ENCODE peak calls at places on chromosomes 1 and 21, in seven cellular contexts. Q is OCI-LY7, X is hepatocyte, P is HCT116, Y is GM23248, I is PC-3, V is neural progenitor cell. S is an unnamed sample.

GRCh38 chr1:243294723-243295121 is 38.9 kb downstream of the SDCCAG8 start:
- DNase-seq in Q (no peak), X (no peak), P (no peak), Y (peak; percentile 68), I (peak; percentile 55), V (no peak), S (no peak)

GRCh38 chr21:29477941-29478340 is 179.2 kb downstream of the BACH1 start:
- DNase-seq in Q (no peak), X (no peak), P (no peak), Y (peak; percentile 77), I (peak; percentile 29), V (no peak), S (no peak)

GRCh38 chr1:11500881-11501280 is 21.9 kb downstream of the DISP3 start:
- DNase-seq in Q (no peak), X (no peak), P (no peak), Y (no peak), I (no peak), V (no peak), S (no peak)

GRCh38 chr1:224615861-224616760 is at the start of gene CNIH3:
- DNase-seq in Q (no peak), X (peak; percentile 60), P (no peak), Y (peak; percentile 63), I (peak; percentile 75), V (peak; percentile 91), S (peak; percentile 93)

GRCh38 chr21:43292041-43292865 is 123.4 kb downstream of the CRYAA start:
- DNase-seq in Q (no peak), X (no peak), P (no peak), Y (no peak), I (no peak), V (no peak), S (no peak)

GRCh38 chr1:223731076-223731770 is 18.9 kb downstream of the CAPN2 start:
- DNase-seq in Q (no peak), X (peak; percentile 78), P (no peak), Y (peak; percentile 92), I (peak; percentile 77), V (no peak), S (no peak)

GRCh38 chr1:17531682-17532487 is 7.6 kb upstream of the ARHGEF10L start:
- DNase-seq in Q (no peak), X (peak; percentile 54), P (peak; percentile 69), Y (peak; percentile 59), I (peak; percentile 57), V (peak; percentile 6), S (no peak)

GRCh38 chr21:46256501-46256994 is 28.0 kb upstream of the LSS start:
- DNase-seq in Q (no peak), X (no peak), P (no peak), Y (no peak), I (no peak), V (no peak), S (peak; percentile 18)

GRCh38 chr1:41648230-41648629 is 163.7 kb upstream of the EDN2 start:
- DNase-seq in Q (no peak), X (no peak), P (no peak), Y (no peak), I (no peak), V (no peak), S (no peak)

GRCh38 chr1:41650176-41650519 is 165.7 kb upstream of the EDN2 start:
- DNase-seq in Q (no peak), X (no peak), P (no peak), Y (peak; percentile 75), I (no peak), V (no peak), S (no peak)

GRCh38 chr1:41647202-41648135 is 163.0 kb upstream of the EDN2 start:
- DNase-seq in Q (no peak), X (no peak), P (no peak), Y (no peak), I (no peak), V (no peak), S (no peak)

GRCh38 chr1:41648844-41649243 is 164.4 kb upstream of the EDN2 start:
- DNase-seq in Q (no peak), X (no peak), P (no peak), Y (no peak), I (no peak), V (no peak), S (no peak)

DNA sequence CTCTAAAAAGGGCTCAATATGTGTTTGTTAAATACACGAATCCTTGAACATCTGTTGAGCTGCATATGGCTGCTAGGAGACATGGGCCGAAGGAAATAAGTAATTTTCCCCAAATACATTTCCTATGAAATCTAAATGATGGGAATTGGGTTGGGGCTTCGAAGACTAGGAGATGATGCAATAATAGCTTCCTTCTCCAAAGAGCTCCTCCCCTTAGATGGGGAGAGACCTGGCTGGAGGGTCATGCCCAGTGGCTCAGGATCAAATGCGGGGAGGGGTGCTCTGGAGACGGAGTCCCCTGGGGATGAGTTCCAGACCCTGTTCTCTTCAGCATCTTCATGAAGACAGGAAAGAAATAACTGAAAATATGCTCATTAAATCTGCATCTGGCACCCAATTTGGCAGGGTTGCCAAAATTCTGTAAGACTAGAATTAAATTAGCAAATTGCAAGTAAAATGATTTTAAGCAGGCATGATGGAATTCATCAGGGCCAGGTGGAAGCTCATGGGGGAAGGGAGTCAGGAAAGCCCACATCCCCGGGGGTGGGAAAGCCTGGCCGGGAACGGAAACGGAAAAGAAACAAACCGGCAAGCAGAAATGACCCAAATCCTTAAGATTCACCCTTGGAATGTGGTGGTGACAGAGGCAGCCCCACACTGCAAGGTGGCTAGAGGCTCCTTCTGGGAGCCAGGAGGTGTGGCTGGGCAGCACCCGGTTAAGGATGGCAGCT is 165.1 kb upstream of the EDN2 start:
- DNase-seq in Q (no peak), X (no peak), P (no peak), Y (no peak), I (no peak), V (no peak), S (no peak)
- H2AFZ ChIP-seq in Q (no peak overlapping the region), X (no peak overlapping the region), P (no peak overlapping the region), Y (peak overlapping the region; percentile 62), I (no peak overlapping the region), V (no peak overlapping the region), S (peak overlapping the region; percentile 52)

GRCh38 chr21:37462087-37462861 is 95.7 kb downstream of the DYRK1A start:
- DNase-seq in Q (no peak), X (no peak), P (no peak), Y (no peak), I (no peak), V (peak; percentile 63), S (peak; percentile 48)

GRCh38 chr21:37458669-37459276 is 92.2 kb downstream of the DYRK1A start:
- DNase-seq in Q (no peak), X (no peak), P (no peak), Y (no peak), I (peak; percentile 25), V (no peak), S (peak; percentile 65)

GRCh38 chr21:37461494-37461893 is 94.9 kb downstream of the DYRK1A start:
- DNase-seq in Q (no peak), X (no peak), P (no peak), Y (peak; percentile 36), I (no peak), V (no peak), S (no peak)

GRCh38 chr21:37460196-37460595 is 93.6 kb downstream of the DYRK1A start:
- DNase-seq in Q (no peak), X (no peak), P (no peak), Y (no peak), I (no peak), V (peak; percentile 86), S (peak; percentile 84)

GRCh38 chr21:37459575-37459974 is 93.0 kb downstream of the DYRK1A start:
- DNase-seq in Q (no peak), X (no peak), P (no peak), Y (peak; percentile 77), I (peak; percentile 28), V (no peak), S (no peak)
- TF ChIP-seq EZH2phosphoT487 in Q (no peak), X (no peak), P (no peak), Y (no peak), I (no peak), V (no peak), S (no peak)

GRCh38 chr1:109821221-109821669 is 57.5 kb upstream of the EPS8L3 start:
- DNase-seq in Q (no peak), X (peak; percentile 34), P (no peak), Y (peak; percentile 98), I (peak; percentile 81), V (no peak), S (no peak)
- H2AFZ ChIP-seq in Q (no peak overlapping the region), X (no peak overlapping the region), P (peak overlapping the region; percentile 67), Y (peak overlapping the region; percentile 31), I (peak overlapping the region; percentile 44), V (no peak overlapping the region), S (no peak overlapping the region)

DNA sequence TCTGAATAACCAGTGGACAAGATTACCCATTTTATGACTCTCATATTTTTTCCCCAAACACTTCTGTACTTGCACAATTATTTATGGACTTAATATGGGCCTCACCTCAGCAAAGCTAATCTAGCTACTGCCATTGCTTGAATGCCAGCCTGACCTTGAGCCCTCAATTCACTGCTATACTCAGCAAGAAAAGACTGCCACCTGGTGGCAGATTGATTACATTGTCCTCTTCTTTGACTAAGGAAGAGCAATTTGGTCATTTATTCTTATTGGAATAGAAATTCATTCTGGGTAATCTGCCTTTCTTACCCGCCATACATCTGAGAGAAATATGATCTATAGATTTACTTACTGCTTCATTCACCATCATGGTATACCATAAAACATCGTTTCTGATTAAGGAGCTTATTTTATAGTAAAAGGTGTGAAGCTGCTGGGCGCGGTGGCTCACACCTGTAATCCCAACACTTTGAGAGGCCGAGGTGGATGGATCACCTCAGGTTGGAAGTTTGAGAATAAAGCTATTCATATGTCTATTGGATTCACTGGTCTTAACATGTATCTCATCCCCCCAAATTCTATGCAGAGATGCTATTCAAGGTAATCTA is 32.9 kb upstream of the DIPK1A start:
- DNase-seq in Q (peak; percentile 96), X (peak; percentile 94), P (peak; percentile 75), Y (peak; percentile 87), I (peak; percentile 88), V (peak; percentile 90), S (peak; percentile 93)
- TF ChIP-seq EZH2phosphoT487 in Q (no peak), X (no peak), P (no peak), Y (no peak), I (no peak), V (no peak), S (no peak)

GRCh38 chr21:27555996-27556395 is 589.1 kb upstream of the ADAMTS5 start:
- DNase-seq in Q (no peak), X (no peak), P (no peak), Y (peak; percentile 19), I (no peak), V (no peak), S (no peak)
- H2AFZ ChIP-seq in Q (no peak overlapping the region), X (no peak overlapping the region), P (no peak overlapping the region), Y (no peak overlapping the region), I (no peak overlapping the region), V (no peak overlapping the region), S (no peak overlapping the region)

DNA sequence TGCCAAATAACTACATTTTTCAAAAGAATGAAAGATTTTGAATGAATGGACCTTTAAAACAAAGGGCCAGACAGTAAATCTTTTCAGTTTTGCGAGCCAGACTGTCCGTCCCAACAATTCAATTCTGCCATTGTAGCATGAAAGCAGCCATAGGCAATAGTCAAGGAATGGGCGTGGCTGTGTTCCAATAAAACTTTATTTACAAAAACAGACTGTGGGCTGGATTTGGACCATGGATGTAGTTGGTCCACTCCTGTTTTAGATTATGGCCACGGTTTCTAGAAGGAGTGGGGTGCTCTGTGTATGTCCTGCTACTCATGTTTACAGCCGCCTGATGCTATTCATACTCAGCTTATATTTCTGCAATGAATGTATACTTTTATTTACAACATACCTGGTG is 474.7 kb downstream of the CAMTA1 start:
- DNase-seq in Q (no peak), X (no peak), P (no peak), Y (no peak), I (no peak), V (no peak), S (no peak)
- TF ChIP-seq EZH2phosphoT487 in Q (no peak), X (no peak), P (no peak), Y (no peak), I (no peak), V (no peak), S (no peak)

S was measured in GM23338.